ENCODE peak calls at places on chromosomes 3 and 15, in ten cellular contexts. R, N, B, S, D, W, T, J, P and Z are unnamed samples.
A peak's percentile ranks its signal among the peaks of the same experiment; 100 is the strongest.

GRCh38 chr15:98403569-98403968 is 244.8 kb upstream of the IGF1R start:
- DNase-seq in R (no peak), N (no peak), B (no peak), S (no peak), D (no peak), W (no peak), T (no peak), J (no peak), P (no peak), Z (no peak)

GRCh38 chr3:13673207-13673606 is 124.3 kb downstream of the FBLN2 start:
- DNase-seq in R (no peak), N (no peak), B (no peak), S (no peak), D (no peak), W (no peak), T (no peak), J (no peak), P (no peak), Z (no peak)

GRCh38 chr3:170132335-170132734 is 49.2 kb downstream of the PHC3 start:
- DNase-seq in R (no peak), N (no peak), B (no peak), S (no peak), D (no peak), W (no peak), T (no peak), J (no peak), P (no peak), Z (no peak)

GRCh38 chr3:31132132-31132769 is 237.8 kb upstream of the GADL1 start:
- DNase-seq in R (no peak), N (peak; percentile 52), B (peak; percentile 76), S (peak; percentile 11), D (no peak), W (no peak), T (peak; percentile 5), J (no peak), P (peak; percentile 53), Z (no peak)

GRCh38 chr3:45145681-45146614 is at the start of gene CDCP1:
- DNase-seq in R (peak; percentile 45), N (peak; percentile 22), B (no peak), S (no peak), D (peak; percentile 78), W (peak; percentile 33), T (no peak), J (no peak), P (no peak), Z (no peak)

GRCh38 chr3:119628390-119628789 is 30.7 kb downstream of the PLA1A start:
- DNase-seq in R (no peak), N (no peak), B (no peak), S (no peak), D (no peak), W (no peak), T (no peak), J (no peak), P (no peak), Z (no peak)

GRCh38 chr15:82113116-82113715 is 67.4 kb upstream of the MEX3B start:
- DNase-seq in R (no peak), N (no peak), B (no peak), S (no peak), D (no peak), W (no peak), T (no peak), J (no peak), P (no peak), Z (no peak)

GRCh38 chr15:76439542-76439941 is 103.0 kb downstream of the ISL2 start:
- DNase-seq in R (no peak), N (no peak), B (no peak), S (no peak), D (no peak), W (no peak), T (no peak), J (no peak), P (no peak), Z (no peak)

GRCh38 chr3:149443545-149443912 is 31.0 kb upstream of the TM4SF4 start:
- DNase-seq in R (no peak), N (no peak), B (no peak), S (no peak), D (no peak), W (no peak), T (no peak), J (no peak), P (no peak), Z (no peak)

GRCh38 chr3:102006812-102007485 is 157.6 kb downstream of the NFKBIZ start:
- DNase-seq in R (no peak), N (peak; percentile 92), B (peak; percentile 96), S (peak; percentile 96), D (peak; percentile 14), W (no peak), T (peak; percentile 91), J (peak; percentile 66), P (peak; percentile 99), Z (peak; percentile 52)

GRCh38 chr3:193790086-193790990 is 197.3 kb downstream of the OPA1 start:
- DNase-seq in R (no peak), N (no peak), B (no peak), S (no peak), D (no peak), W (no peak), T (no peak), J (no peak), P (no peak), Z (no peak)

GRCh38 chr3:186640473-186640818 is 247 bp downstream of the FETUB start:
- DNase-seq in R (no peak), N (no peak), B (peak; percentile 8), S (peak; percentile 24), D (no peak), W (no peak), T (no peak), J (peak; percentile 91), P (peak; percentile 43), Z (no peak)

GRCh38 chr3:119294402-119294888 is 262 bp downstream of the ARHGAP31 start:
- DNase-seq in R (peak; percentile 84), N (no peak), B (no peak), S (no peak), D (peak; percentile 73), W (peak; percentile 83), T (no peak), J (no peak), P (no peak), Z (no peak)

GRCh38 chr3:194298331-194299227 is 52.5 kb downstream of the CPN2 start:
- DNase-seq in R (no peak), N (no peak), B (no peak), S (no peak), D (no peak), W (no peak), T (no peak), J (no peak), P (no peak), Z (no peak)

GRCh38 chr3:123419850-123420292 is 29.0 kb downstream of the ADCY5 start:
- DNase-seq in R (no peak), N (no peak), B (no peak), S (no peak), D (no peak), W (no peak), T (no peak), J (no peak), P (no peak), Z (no peak)

GRCh38 chr3:134313839-134314587 is 60.2 kb downstream of the AMOTL2 start:
- DNase-seq in R (no peak), N (no peak), B (no peak), S (no peak), D (no peak), W (no peak), T (no peak), J (no peak), P (no peak), Z (no peak)

GRCh38 chr3:134312873-134313838 is 61.1 kb downstream of the AMOTL2 start:
- DNase-seq in R (peak; percentile 47), N (peak; percentile 73), B (peak; percentile 87), S (no peak), D (peak; percentile 63), W (no peak), T (no peak), J (no peak), P (peak; percentile 77), Z (no peak)

GRCh38 chr3:134311265-134311664 is 60.6 kb upstream of the RYK start:
- DNase-seq in R (no peak), N (no peak), B (no peak), S (no peak), D (no peak), W (no peak), T (no peak), J (no peak), P (peak; percentile 65), Z (no peak)

GRCh38 chr3:134311693-134312071 is 61.0 kb upstream of the RYK start:
- DNase-seq in R (no peak), N (no peak), B (no peak), S (no peak), D (no peak), W (no peak), T (no peak), J (no peak), P (no peak), Z (no peak)

GRCh38 chr3:134312072-134312872 is 61.6 kb upstream of the RYK start:
- DNase-seq in R (peak; percentile 50), N (no peak), B (no peak), S (no peak), D (no peak), W (peak; percentile 31), T (no peak), J (peak; percentile 69), P (peak; percentile 59), Z (no peak)
- TF ChIP-seq CTCF in R (no peak), N (peak; percentile 14), B (peak; percentile 17), S (peak; percentile 59), D (no peak), W (no peak), T (peak; percentile 34), J (peak; percentile 52), P (peak; percentile 28), Z (no peak)

GRCh38 chr3:53806182-53807116 is 39.8 kb downstream of the CHDH start:
- DNase-seq in R (no peak), N (peak; percentile 6), B (peak; percentile 51), S (peak; percentile 35), D (peak; percentile 65), W (peak; percentile 55), T (peak; percentile 54), J (no peak), P (peak; percentile 33), Z (peak; percentile 25)
- TF ChIP-seq CTCF in R (no peak), N (no peak), B (no peak), S (no peak), D (no peak), W (no peak), T (no peak), J (no peak), P (no peak), Z (no peak)

GRCh38 chr15:78069630-78070029 is 7.9 kb downstream of the TBC1D2B start:
- DNase-seq in R (no peak), N (no peak), B (no peak), S (no peak), D (no peak), W (no peak), T (no peak), J (no peak), P (no peak), Z (no peak)
- TF ChIP-seq CTCF in R (peak; percentile 25), N (no peak), B (no peak), S (no peak), D (no peak), W (peak; percentile 26), T (no peak), J (no peak), P (no peak), Z (no peak)

DNA sequence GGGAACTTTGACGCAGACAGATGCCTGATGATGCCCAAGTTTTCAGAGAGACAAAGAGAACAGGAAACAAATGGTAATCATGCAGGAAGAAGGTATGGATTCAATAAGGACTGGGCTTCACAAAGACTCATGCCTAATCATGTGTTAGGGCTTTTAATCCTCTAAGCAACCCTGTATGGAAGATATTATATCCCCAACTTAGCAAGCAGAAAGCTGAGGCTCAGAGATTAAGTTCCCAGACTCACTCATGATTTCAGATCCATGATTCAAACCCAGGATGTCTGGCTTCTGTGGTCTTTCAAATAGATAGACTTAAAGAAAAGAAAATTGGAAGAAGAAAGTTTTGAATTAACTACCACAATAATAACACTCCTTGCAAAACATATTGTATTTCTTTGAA is 4.1 kb upstream of the CLASP2 start:
- DNase-seq in R (no peak), N (no peak), B (no peak), S (peak; percentile 25), D (no peak), W (no peak), T (no peak), J (no peak), P (peak; percentile 27), Z (no peak)
- TF ChIP-seq CTCF in R (no peak), N (no peak), B (no peak), S (no peak), D (no peak), W (no peak), T (no peak), J (no peak), P (no peak), Z (no peak)